ENCODE peak calls at places on chromosomes 2 and 18, in eight cellular contexts. R, G, N, A, U, Z, Y and S are unnamed samples.

GRCh38 chr18:45997689-45998088 is 30.6 kb upstream of the EPG5 start:
- DNase-seq in R (no peak), G (no peak), N (peak; percentile 10), A (no peak), U (no peak), Z (no peak), Y (no peak), S (peak; percentile 40)

GRCh38 chr2:131673400-131674173 is 145.9 kb downstream of the CCDC74A start:
- DNase-seq in R (peak; percentile 71), G (peak; percentile 44), N (peak; percentile 43), A (peak; percentile 37), U (peak; percentile 48), Z (peak; percentile 83), Y (peak; percentile 94), S (peak; percentile 40)

GRCh38 chr2:234368861-234369261 is 128.0 kb downstream of the ARL4C start:
- DNase-seq in R (no peak), G (peak; percentile 28), N (peak; percentile 33), A (peak; percentile 18), U (no peak), Z (peak; percentile 78), Y (peak; percentile 73), S (peak; percentile 43)

GRCh38 chr2:12709207-12709522 is 7.6 kb upstream of the TRIB2 start:
- DNase-seq in R (no peak), G (no peak), N (peak; percentile 78), A (no peak), U (no peak), Z (no peak), Y (no peak), S (peak; percentile 74)

GRCh38 chr2:203998195-203998804 is 61.7 kb downstream of the ICOS start:
- DNase-seq in R (no peak), G (peak; percentile 22), N (no peak), A (no peak), U (no peak), Z (no peak), Y (no peak), S (no peak)

GRCh38 chr2:215498411-215498810 is 62.5 kb upstream of the FN1 start:
- DNase-seq in R (peak; percentile 84), G (no peak), N (no peak), A (no peak), U (no peak), Z (peak; percentile 42), Y (no peak), S (no peak)

GRCh38 chr18:53944721-53945120 is 279.7 kb downstream of the MBD2 start:
- DNase-seq in R (no peak), G (no peak), N (no peak), A (no peak), U (no peak), Z (no peak), Y (no peak), S (peak; percentile 29)

GRCh38 chr2:45813003-45813601 is 161.6 kb downstream of the PRKCE start:
- DNase-seq in R (no peak), G (peak; percentile 64), N (no peak), A (no peak), U (no peak), Z (no peak), Y (no peak), S (no peak)

GRCh38 chr2:26706616-26707473 is 14.3 kb downstream of the KCNK3 start:
- DNase-seq in R (no peak), G (no peak), N (no peak), A (no peak), U (no peak), Z (peak; percentile 35), Y (peak; percentile 73), S (no peak)

GRCh38 chr2:240791211-240791800 is 28.7 kb downstream of the KIF1A start:
- DNase-seq in R (no peak), G (no peak), N (no peak), A (no peak), U (no peak), Z (no peak), Y (no peak), S (no peak)

GRCh38 chr2:199424160-199424559 is 33.6 kb downstream of the SATB2 start:
- DNase-seq in R (no peak), G (no peak), N (no peak), A (no peak), U (no peak), Z (no peak), Y (peak; percentile 51), S (no peak)

GRCh38 chr2:37820471-37820991 is 104.6 kb upstream of the RMDN2 start:
- DNase-seq in R (no peak), G (no peak), N (no peak), A (no peak), U (no peak), Z (no peak), Y (no peak), S (no peak)
- H3K27ac ChIP-seq in R (no peak overlapping the region), G (no peak overlapping the region), N (no peak overlapping the region), A (no peak overlapping the region), U (no peak overlapping the region), Z (no peak overlapping the region), Y (no peak overlapping the region), S (no peak overlapping the region)

GRCh38 chr2:43088148-43089073 is 138.0 kb downstream of the ZFP36L2 start:
- DNase-seq in R (peak; percentile 95), G (peak; percentile 78), N (no peak), A (no peak), U (no peak), Z (peak; percentile 8), Y (no peak), S (no peak)

GRCh38 chr2:43084699-43085091 is 141.7 kb downstream of the ZFP36L2 start:
- DNase-seq in R (no peak), G (peak; percentile 73), N (no peak), A (no peak), U (no peak), Z (peak; percentile 63), Y (no peak), S (no peak)

GRCh38 chr2:43083710-43084698 is 142.4 kb downstream of the ZFP36L2 start:
- DNase-seq in R (no peak), G (peak; percentile 55), N (no peak), A (no peak), U (no peak), Z (peak; percentile 60), Y (peak; percentile 70), S (no peak)

GRCh38 chr2:43087413-43087812 is 139.0 kb downstream of the ZFP36L2 start:
- DNase-seq in R (no peak), G (no peak), N (no peak), A (no peak), U (no peak), Z (no peak), Y (no peak), S (no peak)

GRCh38 chr2:43086451-43087221 is 139.8 kb downstream of the ZFP36L2 start:
- DNase-seq in R (peak; percentile 50), G (peak; percentile 100), N (no peak), A (no peak), U (peak; percentile 19), Z (peak; percentile 88), Y (peak; percentile 69), S (no peak)
- H3K4me3 ChIP-seq in R (no peak overlapping the region), G (no peak overlapping the region), N (no peak overlapping the region), A (no peak overlapping the region), U (no peak overlapping the region), Z (no peak overlapping the region), Y (no peak overlapping the region), S (no peak overlapping the region)

DNA sequence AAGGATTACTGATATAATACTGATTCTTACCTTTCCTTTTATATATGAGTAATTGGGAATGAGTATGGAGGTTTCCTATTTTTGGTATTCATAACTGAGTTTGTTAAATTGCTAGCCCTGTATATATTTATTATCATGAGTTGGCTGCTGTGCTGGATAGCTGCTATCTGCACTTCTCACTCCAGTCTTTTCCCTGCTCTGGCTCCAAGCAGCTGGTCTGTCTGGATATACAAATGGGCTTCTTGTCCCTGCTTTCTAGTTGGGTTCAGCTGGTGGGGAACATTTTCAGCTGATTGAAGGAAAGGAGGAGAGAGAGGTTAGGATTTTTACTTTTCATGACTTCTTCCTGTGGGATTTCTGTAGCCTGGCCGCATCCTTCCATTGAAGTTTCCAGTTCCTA is 41.2 kb downstream of the AGFG1 start:
- DNase-seq in R (no peak), G (peak; percentile 39), N (no peak), A (no peak), U (no peak), Z (no peak), Y (no peak), S (no peak)
- H3K4me1 ChIP-seq in R (peaks cover 31% of the 10 kb centered on the region), G (peaks cover 22% of the 10 kb centered on the region), N (peaks cover 82% of the 10 kb centered on the region), A (peaks cover 6% of the 10 kb centered on the region), U (peaks cover 20% of the 10 kb centered on the region), Z (peaks cover 33% of the 10 kb centered on the region), Y (peaks cover 20% of the 10 kb centered on the region), S (no peaks in the 10 kb centered on the region)

GRCh38 chr2:183078467-183079334 is at the start of gene DUSP19:
- DNase-seq in R (peak; percentile 95), G (peak; percentile 91), N (peak; percentile 75), A (peak; percentile 69), U (peak; percentile 97), Z (peak; percentile 90), Y (peak; percentile 99), S (peak; percentile 84)
- H3K27ac ChIP-seq in R (peak within 1 kb of the TSS; percentile 37), G (peak within 1 kb of the TSS; percentile 62), N (peak within 1 kb of the TSS; percentile 41), A (no peak within 1 kb of the TSS), U (peak within 1 kb of the TSS; percentile 75), Z (peak within 1 kb of the TSS; percentile 80), Y (no peak within 1 kb of the TSS), S (peak within 1 kb of the TSS; percentile 63)

DNA sequence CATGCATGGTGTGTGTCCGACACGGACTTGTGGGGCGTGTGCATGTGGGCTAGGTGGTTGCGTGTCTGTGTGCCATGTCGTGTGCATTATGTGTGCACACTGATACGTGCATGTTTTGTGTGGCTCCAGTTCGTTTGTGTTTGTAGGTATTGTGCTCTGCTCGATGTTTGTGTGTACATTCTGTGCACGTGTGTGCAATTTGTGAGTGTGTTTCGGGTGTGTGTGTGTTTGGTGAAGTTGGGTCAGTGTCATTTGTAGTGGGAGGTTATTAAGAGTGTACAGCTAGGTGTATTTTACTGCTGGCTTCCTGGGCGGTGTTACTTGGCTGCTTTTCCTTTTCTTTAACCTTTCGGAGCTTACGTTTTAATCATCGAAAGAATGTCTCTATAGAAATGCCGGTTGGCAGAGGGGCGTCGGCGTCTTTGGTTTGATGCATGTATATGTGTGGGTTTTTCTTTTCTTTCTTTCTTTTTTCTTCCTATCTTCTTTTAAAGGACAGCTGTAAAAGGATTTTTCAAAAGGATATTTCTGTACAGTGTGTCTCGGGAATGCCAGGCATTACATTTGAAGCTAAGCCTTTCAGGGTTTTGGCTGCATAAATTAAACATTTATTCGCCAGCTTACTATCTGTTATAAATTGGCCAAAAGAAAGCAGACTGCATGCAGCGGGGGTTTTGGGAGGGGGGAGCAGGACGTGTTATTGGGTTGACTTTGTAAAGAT is 1.3 kb downstream of the ASXL3 start:
- DNase-seq in R (no peak), G (no peak), N (no peak), A (no peak), U (no peak), Z (peak; percentile 14), Y (no peak), S (no peak)
- H3K4me3 ChIP-seq in R (peak overlapping the region; percentile 56), G (peak overlapping the region; percentile 47), N (no peak overlapping the region), A (no peak overlapping the region), U (no peak overlapping the region), Z (peak overlapping the region; percentile 82), Y (peak overlapping the region; percentile 83), S (no peak overlapping the region)

GRCh38 chr18:23585007-23585871 is 1.1 kb downstream of the NPC1 start:
- DNase-seq in R (peak; percentile 31), G (no peak), N (peak; percentile 7), A (peak; percentile 15), U (no peak), Z (peak; percentile 54), Y (peak; percentile 66), S (no peak)
- H3K4me1 ChIP-seq in R (peaks cover 70% of the 10 kb centered on the region), G (peaks cover 8% of the 10 kb centered on the region), N (peaks cover 58% of the 10 kb centered on the region), A (peaks cover 25% of the 10 kb centered on the region), U (peaks cover 5% of the 10 kb centered on the region), Z (peaks cover 28% of the 10 kb centered on the region), Y (no peaks in the 10 kb centered on the region), S (peaks cover 9% of the 10 kb centered on the region)